ENCODE peak calls at places on chromosomes 6 and 20, in four cellular contexts. C, W, N and P are unnamed samples.
A peak's percentile ranks its signal among the peaks of the same experiment; 100 is the strongest.

GRCh38 chr6:95768539-95768938 is 191.2 kb downstream of the MANEA start:
- DNase-seq in C (no peak), W (no peak), N (no peak), P (peak; percentile 68)

GRCh38 chr6:27205375-27206278 is 41.9 kb upstream of the PRSS16 start:
- DNase-seq in C (no peak), W (no peak), N (no peak), P (no peak)

GRCh38 chr6:33979750-33980149 is 166.1 kb downstream of the GRM4 start:
- DNase-seq in C (no peak), W (no peak), N (no peak), P (no peak)

GRCh38 chr6:84926171-84926570 is 161.8 kb upstream of the TBX18 start:
- DNase-seq in C (no peak), W (no peak), N (no peak), P (no peak)

GRCh38 chr20:44810391-44811149 is at the start of gene RIMS4:
- DNase-seq in C (no peak), W (peak; percentile 42), N (no peak), P (no peak)

GRCh38 chr20:42506397-42506796 is 683.3 kb downstream of the PTPRT start:
- DNase-seq in C (no peak), W (no peak), N (no peak), P (no peak)

GRCh38 chr6:169978615-169979161 is 227.3 kb downstream of the ERMARD start:
- DNase-seq in C (peak; percentile 49), W (no peak), N (no peak), P (no peak)

GRCh38 chr6:1240766-1241165 is 71.1 kb upstream of the FOXQ1 start:
- DNase-seq in C (no peak), W (no peak), N (no peak), P (no peak)

GRCh38 chr6:19605624-19606023 is 231.5 kb upstream of the ID4 start:
- DNase-seq in C (no peak), W (no peak), N (no peak), P (no peak)

GRCh38 chr20:10667077-10667401 is 6.8 kb downstream of the JAG1 start:
- DNase-seq in C (no peak), W (no peak), N (peak; percentile 43), P (peak; percentile 65)

GRCh38 chr6:125252891-125253290 is 48.9 kb downstream of the HDDC2 start:
- DNase-seq in C (no peak), W (no peak), N (no peak), P (no peak)

GRCh38 chr20:56554869-56555268 is 21.8 kb downstream of the FAM209B start:
- DNase-seq in C (no peak), W (no peak), N (no peak), P (peak; percentile 33)

GRCh38 chr6:84411060-84411629 is 183.7 kb upstream of the CEP162 start:
- DNase-seq in C (no peak), W (no peak), N (no peak), P (no peak)

GRCh38 chr6:6251555-6252280 is 68.7 kb downstream of the F13A1 start:
- DNase-seq in C (no peak), W (no peak), N (no peak), P (no peak)

GRCh38 chr6:111685506-111685905 is 79.8 kb upstream of the TRAF3IP2 start:
- DNase-seq in C (no peak), W (no peak), N (no peak), P (no peak)

GRCh38 chr6:161058746-161059145 is 67.2 kb downstream of the MAP3K4 start:
- DNase-seq in C (no peak), W (no peak), N (no peak), P (no peak)

GRCh38 chr6:127866766-127867165 is 34.1 kb downstream of the THEMIS start:
- DNase-seq in C (no peak), W (no peak), N (no peak), P (no peak)

GRCh38 chr6:169337881-169338445 is 84.3 kb upstream of the THBS2 start:
- DNase-seq in C (no peak), W (no peak), N (no peak), P (no peak)

GRCh38 chr20:32893878-32894483 is 35.3 kb downstream of the EFCAB8 start:
- DNase-seq in C (no peak), W (peak; percentile 65), N (no peak), P (peak; percentile 10)

GRCh38 chr6:141467881-141468280 is 664.8 kb upstream of the GJE1 start:
- DNase-seq in C (no peak), W (no peak), N (no peak), P (no peak)

GRCh38 chr20:38651154-38651553 is 49.5 kb downstream of the ARHGAP40 start:
- DNase-seq in C (no peak), W (no peak), N (no peak), P (no peak)

GRCh38 chr6:122449084-122449483 is 22.5 kb downstream of the SERINC1 start:
- DNase-seq in C (no peak), W (no peak), N (no peak), P (no peak)

GRCh38 chr6:44608175-44608574 is 220.7 kb downstream of the CDC5L start:
- DNase-seq in C (no peak), W (no peak), N (no peak), P (no peak)

GRCh38 chr6:123829302-123829953 is 25.8 kb downstream of the NKAIN2 start:
- DNase-seq in C (no peak), W (no peak), N (no peak), P (no peak)

GRCh38 chr20:57480444-57481152 is 44.3 kb downstream of the CTCFL start:
- DNase-seq in C (peak; percentile 64), W (no peak), N (no peak), P (no peak)

GRCh38 chr20:1417273-1417672 is 24.4 kb upstream of the FKBP1A start:
- DNase-seq in C (no peak), W (no peak), N (no peak), P (no peak)

GRCh38 chr6:118750143-118750542 is 98.8 kb upstream of the CEP85L start:
- DNase-seq in C (no peak), W (no peak), N (no peak), P (no peak)

GRCh38 chr6:158057213-158057987 is 75.7 kb downstream of the SYNJ2 start:
- DNase-seq in C (peak; percentile 59), W (no peak), N (no peak), P (no peak)

GRCh38 chr20:23925789-23926525 is 46.4 kb upstream of the CST5 start:
- DNase-seq in C (no peak), W (no peak), N (no peak), P (no peak)

GRCh38 chr20:9051508-9051907 is 17.4 kb upstream of the PLCB4 start:
- DNase-seq in C (no peak), W (no peak), N (no peak), P (no peak)

GRCh38 chr20:10557685-10558084 is 116.1 kb downstream of the JAG1 start:
- DNase-seq in C (no peak), W (no peak), N (no peak), P (no peak)

DNA sequence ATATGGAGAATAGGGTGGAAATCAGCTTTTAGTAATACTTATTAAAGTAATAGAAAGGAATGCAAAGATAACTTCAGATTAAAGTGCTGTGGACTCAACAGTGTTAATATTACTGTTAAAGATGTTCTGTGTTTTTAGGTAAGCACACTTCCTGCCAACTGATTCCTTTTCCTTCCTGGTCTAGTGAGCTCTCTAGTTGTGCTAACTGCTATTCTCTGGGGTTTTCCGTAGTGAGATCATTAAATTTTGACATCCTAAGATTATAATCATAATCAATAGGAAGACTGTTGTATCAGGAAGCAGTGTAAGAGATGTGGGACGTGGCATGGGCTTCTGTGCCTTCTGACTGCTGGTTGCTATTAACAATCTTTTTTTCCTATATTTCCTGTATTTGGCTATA is 1.2 kb upstream of the TMEM217 start:
- DNase-seq in C (no peak), W (no peak), N (no peak), P (no peak)
- TF ChIP-seq POLR2A in C (no peak), W (no peak), N (no peak), P (peak; percentile 36)

GRCh38 chr6:80742481-80742880 is 636.0 kb downstream of the BCKDHB start:
- DNase-seq in C (no peak), W (peak; percentile 20), N (no peak), P (no peak)
- TF ChIP-seq CTCF in C (no peak), W (peak; percentile 10), N (no peak), P (no peak)

GRCh38 chr6:107114872-107115694 is at the start of gene BEND3:
- DNase-seq in C (peak; percentile 63), W (peak; percentile 54), N (peak; percentile 41), P (peak; percentile 53)
- TF ChIP-seq POLR2A in C (no peak), W (no peak), N (no peak), P (no peak)

DNA sequence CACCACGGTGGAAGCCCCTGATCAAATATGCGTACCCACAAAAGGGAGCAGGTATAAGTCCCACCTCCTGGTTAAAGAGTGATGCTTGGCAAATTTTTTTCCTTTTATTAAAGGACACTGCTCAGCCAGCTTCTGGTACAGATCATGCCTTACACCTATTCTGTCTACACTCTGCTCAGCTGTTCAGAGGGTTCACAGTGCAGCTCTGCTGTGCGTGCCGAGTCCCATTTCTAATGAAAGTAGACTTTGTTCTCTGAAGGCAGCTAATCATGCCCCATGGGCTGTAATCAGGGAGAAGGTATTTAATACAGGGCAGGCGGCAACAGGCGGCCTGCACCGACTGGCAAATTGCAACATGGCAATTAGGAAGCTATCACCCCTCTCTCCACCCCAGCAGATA is 16.3 kb downstream of the LRRC73 start:
- DNase-seq in C (no peak), W (no peak), N (no peak), P (no peak)
- TF ChIP-seq CTCF in C (no peak), W (no peak), N (no peak), P (no peak)

GRCh38 chr6:4647414-4648365 is 128.5 kb upstream of the CDYL start:
- DNase-seq in C (peak; percentile 93), W (peak; percentile 84), N (peak; percentile 86), P (peak; percentile 81)
- TF ChIP-seq POLR2A in C (peak; percentile 13), W (no peak), N (peak; percentile 23), P (peak; percentile 57)